ENCODE peak calls at places on chromosome X, in six cellular contexts. One of them, this sample, is unnamed.

GRCh38 chrX:135596495-135596894 is 76.0 kb downstream of the INTS6L start:
- DNase-seq in A549: peak
- DNase-seq in heart right ventricle: peak
- DNase-seq in NCI-H2081 treated with DMSO at 0.1 percent for 48 hours: no peak
- DNase-seq in frontal cortex: no peak
- DNase-seq in GM12892: peak
- DNase-seq in this sample: no peak

GRCh38 chrX:143869018-143869417 is 14.9 kb upstream of the UBE2NL start:
- DNase-seq in frontal cortex: no peak
- DNase-seq in NCI-H2081 treated with DMSO at 0.1 percent for 48 hours: no peak
- DNase-seq in A549: no peak
- DNase-seq in heart right ventricle: no peak
- DNase-seq in GM12892: no peak
- DNase-seq in this sample: no peak

GRCh38 chrX:53357799-53358530 is 64.5 kb downstream of the SMC1A start:
- DNase-seq in A549: peak
- DNase-seq in frontal cortex: peak
- DNase-seq in GM12892: no peak
- DNase-seq in heart right ventricle: no peak
- DNase-seq in NCI-H2081 treated with DMSO at 0.1 percent for 48 hours: no peak
- DNase-seq in this sample: no peak

GRCh38 chrX:14616301-14616700 is 87.0 kb downstream of the GLRA2 start:
- DNase-seq in GM12892: no peak
- DNase-seq in frontal cortex: no peak
- DNase-seq in heart right ventricle: no peak
- DNase-seq in NCI-H2081 treated with DMSO at 0.1 percent for 48 hours: no peak
- DNase-seq in A549: no peak
- DNase-seq in this sample: no peak

GRCh38 chrX:111337067-111337466 is 66.8 kb upstream of the CAPN6 start:
- DNase-seq in GM12892: no peak
- DNase-seq in frontal cortex: no peak
- DNase-seq in NCI-H2081 treated with DMSO at 0.1 percent for 48 hours: no peak
- DNase-seq in heart right ventricle: no peak
- DNase-seq in A549: no peak
- DNase-seq in this sample: no peak

GRCh38 chrX:150324919-150325318 is 38.2 kb upstream of the MAMLD1 start:
- DNase-seq in heart right ventricle: no peak
- DNase-seq in A549: no peak
- DNase-seq in NCI-H2081 treated with DMSO at 0.1 percent for 48 hours: no peak
- DNase-seq in GM12892: no peak
- DNase-seq in frontal cortex: no peak
- DNase-seq in this sample: no peak

GRCh38 chrX:55907968-55908607 is 190.5 kb downstream of the RRAGB start:
- DNase-seq in A549: peak
- DNase-seq in heart right ventricle: peak
- DNase-seq in frontal cortex: peak
- DNase-seq in NCI-H2081 treated with DMSO at 0.1 percent for 48 hours: no peak
- DNase-seq in GM12892: peak
- DNase-seq in this sample: no peak

GRCh38 chrX:154775611-154776349 is 13.1 kb downstream of the DKC1 start:
- DNase-seq in GM12892: no peak
- DNase-seq in heart right ventricle: no peak
- DNase-seq in frontal cortex: no peak
- DNase-seq in A549: no peak
- DNase-seq in NCI-H2081 treated with DMSO at 0.1 percent for 48 hours: no peak
- DNase-seq in this sample: no peak

GRCh38 chrX:47751670-47752069 is 85.0 kb upstream of the ZNF81 start:
- DNase-seq in NCI-H2081 treated with DMSO at 0.1 percent for 48 hours: no peak
- DNase-seq in A549: peak
- DNase-seq in heart right ventricle: peak
- DNase-seq in frontal cortex: no peak
- DNase-seq in GM12892: no peak
- DNase-seq in this sample: no peak

GRCh38 chrX:123138473-123138872 is 45.6 kb upstream of the GRIA3 start:
- DNase-seq in A549: no peak
- DNase-seq in NCI-H2081 treated with DMSO at 0.1 percent for 48 hours: no peak
- DNase-seq in GM12892: no peak
- DNase-seq in frontal cortex: no peak
- DNase-seq in heart right ventricle: no peak
- DNase-seq in this sample: no peak

GRCh38 chrX:49972313-49972712 is 49.9 kb downstream of the CLCN5 start:
- DNase-seq in NCI-H2081 treated with DMSO at 0.1 percent for 48 hours: no peak
- DNase-seq in GM12892: no peak
- DNase-seq in frontal cortex: no peak
- DNase-seq in heart right ventricle: no peak
- DNase-seq in A549: no peak
- DNase-seq in this sample: no peak

GRCh38 chrX:23394421-23394820 is 59.8 kb downstream of the PTCHD1 start:
- DNase-seq in heart right ventricle: no peak
- DNase-seq in A549: no peak
- DNase-seq in NCI-H2081 treated with DMSO at 0.1 percent for 48 hours: no peak
- DNase-seq in GM12892: no peak
- DNase-seq in frontal cortex: no peak
- DNase-seq in this sample: no peak

GRCh38 chrX:30791296-30792278 is 97.5 kb downstream of the TAB3 start:
- DNase-seq in NCI-H2081 treated with DMSO at 0.1 percent for 48 hours: no peak
- DNase-seq in heart right ventricle: no peak
- DNase-seq in A549: no peak
- DNase-seq in frontal cortex: no peak
- DNase-seq in GM12892: no peak
- DNase-seq in this sample: no peak

GRCh38 chrX:8939344-8939743 is 94.6 kb downstream of the FAM9B start:
- DNase-seq in frontal cortex: no peak
- DNase-seq in heart right ventricle: no peak
- DNase-seq in A549: no peak
- DNase-seq in NCI-H2081 treated with DMSO at 0.1 percent for 48 hours: no peak
- DNase-seq in GM12892: no peak
- DNase-seq in this sample: no peak

GRCh38 chrX:21158678-21159077 is 215.5 kb upstream of the CNKSR2 start:
- DNase-seq in GM12892: no peak
- DNase-seq in NCI-H2081 treated with DMSO at 0.1 percent for 48 hours: no peak
- DNase-seq in A549: no peak
- DNase-seq in heart right ventricle: no peak
- DNase-seq in frontal cortex: no peak
- DNase-seq in this sample: no peak

GRCh38 chrX:92213781-92214180 is 434.6 kb downstream of the PCDH11X start:
- DNase-seq in NCI-H2081 treated with DMSO at 0.1 percent for 48 hours: no peak
- DNase-seq in GM12892: no peak
- DNase-seq in frontal cortex: no peak
- DNase-seq in heart right ventricle: no peak
- DNase-seq in A549: peak
- DNase-seq in this sample: no peak

GRCh38 chrX:103431316-103431715 is 55.0 kb downstream of the BEX3 start:
- DNase-seq in NCI-H2081 treated with DMSO at 0.1 percent for 48 hours: no peak
- DNase-seq in heart right ventricle: no peak
- DNase-seq in frontal cortex: no peak
- DNase-seq in A549: peak
- DNase-seq in GM12892: no peak
- DNase-seq in this sample: no peak